ENCODE peak calls at places on chromosomes 11 and 22, in four cellular contexts. F, S, N and G are unnamed samples.

GRCh38 chr11:72838691-72839305 is 24.6 kb downstream of the ATG16L2 start:
- DNase-seq in F (no peak), S (no peak), N (no peak), G (no peak)

GRCh38 chr11:47388697-47389576 is 10.6 kb upstream of the SPI1 start:
- DNase-seq in F (no peak), S (no peak), N (no peak), G (no peak)

GRCh38 chr11:15969701-15970329 is 386.5 kb downstream of the SOX6 start:
- DNase-seq in F (no peak), S (no peak), N (no peak), G (no peak)

GRCh38 chr11:29685361-29685760 is 331.5 kb downstream of the KCNA4 start:
- DNase-seq in F (no peak), S (no peak), N (no peak), G (no peak)

GRCh38 chr22:30027791-30028190 is 52.5 kb upstream of the HORMAD2 start:
- DNase-seq in F (no peak), S (no peak), N (no peak), G (no peak)

GRCh38 chr22:20658433-20659222 is 115.3 kb upstream of the SERPIND1 start:
- DNase-seq in F (no peak), S (no peak), N (no peak), G (no peak)

GRCh38 chr11:69297926-69298777 is 4.2 kb downstream of the MYEOV start:
- DNase-seq in F (peak; percentile 77), S (no peak), N (no peak), G (peak; percentile 86)

GRCh38 chr22:27331526-27332281 is 469.9 kb downstream of the MN1 start:
- DNase-seq in F (peak; percentile 37), S (no peak), N (no peak), G (no peak)

GRCh38 chr11:120062561-120062930 is 75.4 kb downstream of the TRIM29 start:
- DNase-seq in F (no peak), S (peak; percentile 26), N (no peak), G (no peak)

GRCh38 chr11:126764221-126764620 is 236.3 kb downstream of the KIRREL3 start:
- DNase-seq in F (no peak), S (no peak), N (no peak), G (no peak)

GRCh38 chr11:44634401-44635281 is 69.2 kb downstream of the CD82 start:
- DNase-seq in F (no peak), S (peak; percentile 86), N (no peak), G (no peak)

GRCh38 chr11:70487160-70487559 is 88.8 kb downstream of the CTTN start:
- DNase-seq in F (no peak), S (no peak), N (no peak), G (no peak)

GRCh38 chr22:27737521-27737920 is 64.0 kb downstream of the MN1 start:
- DNase-seq in F (no peak), S (no peak), N (no peak), G (no peak)

GRCh38 chr22:38944653-38945052 is 12.8 kb upstream of the APOBEC3A start:
- DNase-seq in F (no peak), S (no peak), N (no peak), G (no peak)

GRCh38 chr11:13765886-13766285 is 97.4 kb downstream of the FAR1 start:
- DNase-seq in F (no peak), S (no peak), N (no peak), G (no peak)

GRCh38 chr11:26820739-26821138 is 98.9 kb upstream of the SLC5A12 start:
- DNase-seq in F (no peak), S (no peak), N (no peak), G (no peak)

GRCh38 chr11:128240546-128240945 is 346.8 kb downstream of the ETS1 start:
- DNase-seq in F (no peak), S (peak; percentile 53), N (no peak), G (no peak)